ENCODE peak calls at places on chromosomes 13 and 19, in four cellular contexts. R is IMR-90; G is stimulated activated naive CD8-positive, alpha-beta T cell treated with anti-CD3 and anti-CD28 coated beads, Interleukin-15, amount 100 ng/mL, for 72 hours; V is Peyer's patch. Q is an unnamed sample.

GRCh38 chr19:3213159-3213558 is 11.3 kb upstream of the CELF5 start:
- DNase-seq in R (no peak), V (no peak), G (no peak), Q (no peak)

GRCh38 chr19:9971341-9971897 is 35.1 kb upstream of the OLFM2 start:
- DNase-seq in R (no peak), G (no peak), V (no peak), Q (no peak)

GRCh38 chr19:29645911-29646310 is 19.4 kb upstream of the PLEKHF1 start:
- DNase-seq in V (no peak), R (peak; percentile 34), G (no peak), Q (no peak)

GRCh38 chr13:77696006-77696862 is 1.3 kb upstream of the SLAIN1 start:
- DNase-seq in V (no peak), R (no peak), G (peak; percentile 11), Q (peak; percentile 53)

GRCh38 chr19:10019246-10019645 is 6.0 kb downstream of the RDH8 start:
- DNase-seq in R (no peak), V (no peak), G (no peak), Q (no peak)

GRCh38 chr13:98022210-98022609 is 68.7 kb downstream of the IPO5 start:
- DNase-seq in R (peak; percentile 93), V (no peak), G (no peak), Q (no peak)

GRCh38 chr19:18415177-18415867 is 3.9 kb upstream of the SSBP4 start:
- DNase-seq in R (peak; percentile 66), V (peak; percentile 70), G (peak; percentile 20), Q (no peak)

GRCh38 chr19:15859187-15859586 is 38.7 kb downstream of the CYP4F2 start:
- DNase-seq in G (no peak), R (no peak), V (no peak), Q (no peak)

GRCh38 chr13:31755803-31756212 is 16.5 kb downstream of the RXFP2 start:
- DNase-seq in R (peak; percentile 87), V (no peak), G (no peak), Q (no peak)

GRCh38 chr13:41974262-41974900 is 13.5 kb upstream of the VWA8 start:
- DNase-seq in V (peak; percentile 61), R (no peak), G (no peak), Q (no peak)

GRCh38 chr19:14149509-14149994 is 13.2 kb upstream of the ASF1B start:
- DNase-seq in G (peak; percentile 49), V (peak; percentile 75), R (no peak), Q (peak; percentile 66)

GRCh38 chr19:13073263-13073662 is 29.4 kb downstream of the LYL1 start:
- DNase-seq in G (no peak), V (no peak), R (no peak), Q (no peak)

GRCh38 chr19:43518051-43518450 is 8.9 kb downstream of the ETHE1 start:
- DNase-seq in R (no peak), V (no peak), G (no peak), Q (no peak)

GRCh38 chr13:35979378-35979911 is 151.7 kb downstream of the DCLK1 start:
- DNase-seq in V (peak; percentile 73), G (no peak), R (peak; percentile 83), Q (peak; percentile 13)

GRCh38 chr13:98480915-98481510 is 95.9 kb downstream of the STK24 start:
- DNase-seq in V (no peak), G (peak; percentile 63), R (peak; percentile 69), Q (no peak)

GRCh38 chr13:50685491-50685890 is 158.0 kb downstream of the DLEU7 start:
- DNase-seq in G (no peak), V (peak; percentile 65), R (no peak), Q (peak; percentile 23)

GRCh38 chr19:8396563-8397203 is 6.5 kb downstream of the RAB11B start:
- DNase-seq in G (peak; percentile 68), V (peak; percentile 84), R (peak; percentile 39), Q (peak; percentile 47)

GRCh38 chr13:110525328-110526319 is 35.9 kb downstream of the RAB20 start:
- DNase-seq in G (peak; percentile 34), R (no peak), V (peak; percentile 80), Q (no peak)

GRCh38 chr13:73258396-73258795 is 199.6 kb downstream of the KLF5 start:
- DNase-seq in G (no peak), R (peak; percentile 21), V (no peak), Q (no peak)

GRCh38 chr13:34816543-34816942 is 125.5 kb upstream of the NBEA start:
- DNase-seq in V (no peak), G (no peak), R (no peak), Q (no peak)

GRCh38 chr19:6536138-6536671 is 5.4 kb downstream of the TNFSF9 start:
- DNase-seq in R (no peak), G (peak; percentile 92), V (peak; percentile 92), Q (peak; percentile 71)

GRCh38 chr19:10086904-10087256 is 763 bp downstream of the SHFL start:
- DNase-seq in R (no peak), G (peak; percentile 54), V (no peak), Q (no peak)

GRCh38 chr13:32300920-32301319 is 14.2 kb downstream of the ZAR1L start:
- DNase-seq in R (no peak), G (no peak), V (no peak), Q (no peak)

GRCh38 chr19:13868663-13869062 is 8.3 kb upstream of the NANOS3 start:
- DNase-seq in R (no peak), V (no peak), G (no peak), Q (no peak)

GRCh38 chr13:38514575-38514974 is 164.9 kb downstream of the UFM1 start:
- DNase-seq in R (no peak), V (no peak), G (no peak), Q (no peak)

GRCh38 chr19:49344516-49345423 is 9.6 kb downstream of the CD37 start:
- DNase-seq in V (no peak), R (no peak), G (no peak), Q (no peak)